ENCODE peak calls at places on chromosomes 13 and 19, in six cellular contexts. T, X, W, C, V and M are unnamed samples.

GRCh38 chr19:4550479-4551050 is 8.9 kb downstream of the SEMA6B start:
- DNase-seq in T (no peak), X (no peak), W (no peak), C (no peak), V (no peak), M (no peak)

GRCh38 chr13:112781881-112782361 is 92.1 kb downstream of the ATP11A start:
- DNase-seq in T (no peak), X (peak; percentile 89), W (peak; percentile 63), C (peak; percentile 67), V (no peak), M (no peak)

GRCh38 chr19:21143846-21144245 is 2.0 kb downstream of the ZNF431 start:
- DNase-seq in T (no peak), X (no peak), W (no peak), C (no peak), V (no peak), M (no peak)

GRCh38 chr13:29435125-29435911 is 160.2 kb downstream of the SLC7A1 start:
- DNase-seq in T (no peak), X (no peak), W (peak; percentile 26), C (no peak), V (no peak), M (no peak)

GRCh38 chr19:752652-753517 is 2.0 kb downstream of the MISP start:
- DNase-seq in T (peak; percentile 79), X (peak; percentile 63), W (no peak), C (peak; percentile 68), V (no peak), M (no peak)

GRCh38 chr19:46254776-46255175 is 25.2 kb downstream of the IGFL1 start:
- DNase-seq in T (no peak), X (no peak), W (no peak), C (no peak), V (no peak), M (no peak)

GRCh38 chr19:42601811-42602443 is 7.2 kb upstream of the CEACAM8 start:
- DNase-seq in T (no peak), X (no peak), W (no peak), C (peak; percentile 30), V (no peak), M (no peak)

GRCh38 chr19:28980236-28980868 is 232.6 kb downstream of the UQCRFS1 start:
- DNase-seq in T (no peak), X (no peak), W (no peak), C (no peak), V (no peak), M (no peak)

GRCh38 chr19:40228863-40229262 is 2.4 kb upstream of the CCNP start:
- DNase-seq in T (no peak), X (no peak), W (no peak), C (no peak), V (no peak), M (no peak)

GRCh38 chr13:70339738-70340137 is 231.5 kb upstream of the KLHL1 start:
- DNase-seq in T (peak; percentile 22), X (no peak), W (no peak), C (no peak), V (no peak), M (no peak)

GRCh38 chr13:52447354-52447753 is 3.1 kb downstream of the VPS36 start:
- DNase-seq in T (no peak), X (no peak), W (no peak), C (no peak), V (no peak), M (no peak)

GRCh38 chr19:16064209-16064889 is 11.9 kb upstream of the TPM4 start:
- DNase-seq in T (no peak), X (no peak), W (no peak), C (no peak), V (no peak), M (no peak)

GRCh38 chr13:76790519-76791289 is 95.5 kb downstream of the KCTD12 start:
- DNase-seq in T (no peak), X (no peak), W (no peak), C (no peak), V (no peak), M (no peak)

GRCh38 chr19:869245-870177 is 10.0 kb downstream of the CFD start:
- DNase-seq in T (peak; percentile 60), X (peak; percentile 70), W (peak; percentile 51), C (peak; percentile 79), V (no peak), M (no peak)

GRCh38 chr19:55640043-55640576 is 692 bp upstream of the ZNF580 start:
- DNase-seq in T (no peak), X (peak; percentile 69), W (peak; percentile 71), C (peak; percentile 78), V (no peak), M (peak; percentile 56)

GRCh38 chr13:43005460-43006236 is 13.6 kb upstream of the EPSTI1 start:
- DNase-seq in T (no peak), X (no peak), W (no peak), C (no peak), V (no peak), M (no peak)

GRCh38 chr19:14127929-14128509 is 8.4 kb downstream of the ASF1B start:
- DNase-seq in T (no peak), X (peak; percentile 67), W (no peak), C (no peak), V (no peak), M (no peak)

GRCh38 chr19:16623066-16623465 is 4.9 kb downstream of the MED26 start:
- DNase-seq in T (no peak), X (no peak), W (no peak), C (no peak), V (no peak), M (no peak)